ENCODE peak calls at places on chromosomes 13 and 19, in ten cellular contexts. N is GM06990; O is naive thymus-derived CD4-positive, alpha-beta T cell; Z is CD4-positive, CD25-positive, alpha-beta regulatory T cell; X is upper lobe of right lung; Q is fibroblast of lung; K is PC-3; E is psoas muscle; G is body of pancreas; B is heart right ventricle. H is an unnamed sample.

GRCh38 chr13:30676672-30677071 is 58.7 kb upstream of the ALOX5AP start:
- DNase-seq in Z (no peak), Q (peak; percentile 29), N (no peak), B (no peak), G (no peak), O (no peak), X (no peak), E (no peak), K (peak; percentile 54), H (no peak)

GRCh38 chr13:109241160-109241559 is 545.2 kb downstream of the IRS2 start:
- DNase-seq in B (no peak), Q (peak; percentile 57), N (no peak), G (no peak), X (no peak), E (no peak), Z (no peak), O (no peak), K (no peak), H (no peak)

GRCh38 chr13:50386527-50387123 is 371.4 kb downstream of the KCNRG start:
- DNase-seq in B (peak; percentile 34), E (no peak), K (peak; percentile 12), Z (no peak), Q (peak; percentile 68), O (no peak), G (no peak), N (no peak), X (no peak), H (no peak)

GRCh38 chr19:6278740-6279619 is 795 bp downstream of the MLLT1 start:
- DNase-seq in B (no peak), X (no peak), K (no peak), Z (no peak), E (no peak), Q (no peak), G (peak; percentile 29), N (no peak), O (no peak), H (no peak)

GRCh38 chr13:33251131-33251629 is 34.4 kb downstream of the STARD13 start:
- DNase-seq in N (peak; percentile 50), E (peak; percentile 34), G (no peak), Q (peak; percentile 99), O (no peak), K (peak; percentile 95), X (no peak), B (no peak), Z (no peak), H (no peak)

GRCh38 chr13:76512676-76513277 is 373.4 kb downstream of the KCTD12 start:
- DNase-seq in N (no peak), Z (no peak), B (no peak), X (no peak), G (no peak), Q (peak; percentile 95), O (no peak), E (no peak), K (peak; percentile 87), H (no peak)

GRCh38 chr13:106468207-106468606 is 67.3 kb downstream of the EFNB2 start:
- DNase-seq in Z (no peak), O (no peak), N (no peak), B (peak; percentile 54), Q (no peak), X (no peak), K (no peak), E (no peak), G (peak; percentile 26), H (no peak)

GRCh38 chr13:33139186-33139585 is 123.0 kb downstream of the KL start:
- DNase-seq in E (peak; percentile 43), K (no peak), Q (no peak), O (no peak), G (no peak), X (no peak), B (peak; percentile 26), N (no peak), Z (no peak), H (no peak)

GRCh38 chr19:54189020-54189667 is at the start of gene MBOAT7:
- DNase-seq in G (no peak), E (no peak), Q (no peak), K (no peak), O (no peak), Z (no peak), X (no peak), B (no peak), N (no peak), H (no peak)

DNA sequence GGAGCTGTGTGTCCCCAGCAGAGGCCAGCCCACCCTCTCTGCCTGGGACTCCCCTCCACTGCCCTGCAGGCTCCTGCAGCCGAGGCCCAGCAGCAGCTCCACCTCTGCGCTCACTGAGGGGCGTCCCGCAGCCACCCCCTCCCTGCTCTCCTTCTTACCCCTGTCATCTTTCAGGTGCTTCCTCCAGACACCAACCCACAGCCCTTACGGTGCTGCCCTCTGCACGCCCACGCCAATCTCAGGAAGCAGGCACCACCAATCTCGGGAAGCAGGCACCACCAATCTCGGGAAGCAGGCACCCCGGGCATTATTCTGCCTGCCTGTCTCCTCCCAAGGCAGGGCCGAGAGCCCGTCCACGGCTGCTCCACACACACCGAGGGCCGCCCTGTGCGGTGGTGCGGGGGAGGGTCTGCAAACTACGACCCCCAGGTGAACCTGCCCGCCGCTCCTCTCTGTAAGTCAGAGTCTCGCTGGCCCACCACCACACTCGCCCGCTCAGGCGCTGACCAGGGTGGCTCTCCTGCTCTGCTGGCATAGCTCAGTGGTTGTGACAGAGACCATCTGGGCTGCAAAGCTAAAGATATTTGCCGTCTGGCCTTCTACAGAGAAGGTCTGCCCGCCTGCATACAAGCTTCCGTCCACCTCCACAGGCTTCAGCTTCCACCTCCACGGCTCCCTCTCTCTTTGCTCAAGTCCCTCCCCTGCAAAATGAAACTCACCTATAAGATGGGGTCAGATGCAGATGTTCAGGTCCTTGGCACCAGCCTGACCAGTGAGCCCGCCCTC is 2.9 kb downstream of the LSM7 start:
- DNase-seq in G (no peak), O (no peak), B (no peak), Z (no peak), K (no peak), N (no peak), X (no peak), Q (no peak), E (no peak), H (peak; percentile 59)
- H3K36me3 ChIP-seq in G (peaks cover 2% of the 10 kb centered on the region), O (peaks cover 56% of the 10 kb centered on the region), B (no peaks in the 10 kb centered on the region), Z (peaks cover 11% of the 10 kb centered on the region), K (no peaks in the 10 kb centered on the region), N (peaks cover 13% of the 10 kb centered on the region), X (peaks cover 29% of the 10 kb centered on the region), Q (peaks cover 16% of the 10 kb centered on the region), E (peaks cover 44% of the 10 kb centered on the region), H (no peaks in the 10 kb centered on the region)

DNA sequence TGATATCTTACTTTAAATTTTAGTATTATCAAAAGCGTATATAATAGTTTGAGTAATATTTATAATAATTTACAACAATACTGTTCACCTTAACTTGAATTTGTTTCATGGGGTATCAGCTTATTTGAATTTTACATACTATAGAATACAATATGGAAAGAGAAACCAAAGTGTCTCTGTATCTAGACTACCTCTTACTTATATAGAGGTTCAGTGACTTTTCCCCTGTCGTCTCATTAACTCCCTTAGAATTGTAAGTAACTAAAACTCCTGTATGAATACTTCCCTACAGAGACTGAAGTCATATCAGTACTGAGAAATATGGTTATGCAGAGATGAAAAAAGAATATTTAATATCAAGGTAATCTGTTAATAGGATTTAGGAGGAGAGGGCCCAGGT is 26.8 kb downstream of the COG6 start:
- DNase-seq in N (no peak), Z (no peak), K (no peak), Q (no peak), B (no peak), E (no peak), O (no peak), X (no peak), G (no peak), H (no peak)
- H3K36me3 ChIP-seq in N (peaks cover 3% of the 10 kb centered on the region), Z (peaks cover 30% of the 10 kb centered on the region), K (no peaks in the 10 kb centered on the region), Q (peaks cover 2% of the 10 kb centered on the region), B (peaks cover 8% of the 10 kb centered on the region), E (peaks cover 61% of the 10 kb centered on the region), O (peaks cover 19% of the 10 kb centered on the region), X (peaks cover 38% of the 10 kb centered on the region), G (peaks cover 8% of the 10 kb centered on the region), H (no peaks in the 10 kb centered on the region)

GRCh38 chr19:1985588-1986356 is 29.7 kb downstream of the BTBD2 start:
- DNase-seq in O (no peak), K (no peak), Z (no peak), E (no peak), B (no peak), X (no peak), G (no peak), Q (no peak), N (no peak), H (no peak)
- H3K36me3 ChIP-seq in O (peaks cover 86% of the 10 kb centered on the region), K (peaks cover 5% of the 10 kb centered on the region), Z (peaks cover 63% of the 10 kb centered on the region), E (peaks cover 87% of the 10 kb centered on the region), B (no peaks in the 10 kb centered on the region), X (peaks cover 77% of the 10 kb centered on the region), G (peaks cover 25% of the 10 kb centered on the region), Q (peaks cover 45% of the 10 kb centered on the region), N (peaks cover 43% of the 10 kb centered on the region), H (peaks cover 19% of the 10 kb centered on the region)

GRCh38 chr19:46834984-46835383 is 15.7 kb downstream of the AP2S1 start:
- DNase-seq in G (no peak), N (no peak), Z (no peak), Q (no peak), E (no peak), B (no peak), O (no peak), K (no peak), X (no peak), H (no peak)

GRCh38 chr19:46841458-46842083 is 9.1 kb downstream of the AP2S1 start:
- DNase-seq in E (peak; percentile 38), K (peak; percentile 51), Z (no peak), X (no peak), N (no peak), B (peak; percentile 73), Q (peak; percentile 70), O (no peak), G (no peak), H (no peak)

GRCh38 chr19:46840157-46840942 is 10.3 kb downstream of the AP2S1 start:
- DNase-seq in O (peak; percentile 45), Q (peak; percentile 51), K (peak; percentile 51), G (peak; percentile 57), B (peak; percentile 47), N (peak; percentile 50), Z (peak; percentile 41), E (peak; percentile 39), X (peak; percentile 70), H (peak; percentile 55)

GRCh38 chr19:46839752-46840151 is 10.9 kb downstream of the AP2S1 start:
- DNase-seq in X (no peak), B (no peak), O (no peak), K (no peak), Z (no peak), N (no peak), Q (no peak), G (no peak), E (peak; percentile 3), H (peak; percentile 82)

DNA sequence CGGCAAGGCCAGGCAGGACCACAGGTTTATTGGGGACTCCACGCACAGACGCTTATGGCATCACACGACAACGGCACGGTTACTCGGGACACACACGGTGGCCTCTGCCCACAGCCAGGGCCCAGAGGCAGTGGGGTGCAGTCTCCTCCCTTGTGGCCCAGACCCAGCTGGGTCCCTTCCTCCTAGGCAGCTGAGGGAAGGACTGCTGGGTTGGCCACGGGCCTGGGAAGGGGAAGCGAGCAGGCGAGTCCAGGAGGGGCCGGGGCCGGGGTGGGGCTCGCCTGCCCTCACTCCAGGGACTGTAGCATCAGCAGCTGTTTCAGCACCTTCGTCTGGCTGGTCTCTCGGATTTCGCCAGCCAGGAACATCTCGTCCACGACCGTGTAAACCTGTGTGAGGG is 12.5 kb downstream of the AP2S1 start:
- DNase-seq in N (no peak), O (no peak), X (no peak), E (no peak), G (no peak), B (peak; percentile 24), Z (no peak), Q (no peak), K (no peak), H (no peak)
- H3K36me3 ChIP-seq in N (peaks cover 16% of the 10 kb centered on the region), O (peaks cover 47% of the 10 kb centered on the region), X (peaks cover 38% of the 10 kb centered on the region), E (peaks cover 58% of the 10 kb centered on the region), G (peaks cover 5% of the 10 kb centered on the region), B (no peaks in the 10 kb centered on the region), Z (peaks cover 25% of the 10 kb centered on the region), Q (peaks cover 17% of the 10 kb centered on the region), K (peaks cover 13% of the 10 kb centered on the region), H (no peaks in the 10 kb centered on the region)

H was measured in mucosa of descending colon.